ENCODE peak calls at places on chromosomes 5 and 9, in five cellular contexts. I is heart left ventricle; E is IMR-90; K is mammary epithelial cell; B is CD4-positive, alpha-beta T cell. P is an unnamed sample.

GRCh38 chr9:134485653-134486052 is 155.9 kb upstream of the COL5A1 start:
- DNase-seq in I (peak; percentile 15), E (no peak), K (no peak), B (peak; percentile 16), P (peak; percentile 14)

GRCh38 chr5:173035904-173036707 is 20.0 kb upstream of the CREBRF start:
- DNase-seq in I (no peak), E (no peak), K (no peak), B (no peak), P (no peak)

GRCh38 chr9:34554211-34555001 is 31.6 kb upstream of the ENHO start:
- DNase-seq in I (no peak), E (no peak), K (no peak), B (no peak), P (no peak)

GRCh38 chr5:157516016-157516415 is 56.0 kb downstream of the NIPAL4 start:
- DNase-seq in I (no peak), E (peak; percentile 94), K (peak; percentile 82), B (no peak), P (no peak)

GRCh38 chr9:34493972-34494535 is 28.7 kb downstream of the ENHO start:
- DNase-seq in I (peak; percentile 68), E (peak; percentile 53), K (peak; percentile 19), B (no peak), P (peak; percentile 39)

GRCh38 chr9:21616082-21616778 is 134.1 kb upstream of the IFNE start:
- DNase-seq in I (no peak), E (peak; percentile 98), K (peak; percentile 94), B (no peak), P (peak; percentile 85)

GRCh38 chr5:143600396-143601075 is 197.1 kb upstream of the NR3C1 start:
- DNase-seq in I (no peak), E (peak; percentile 66), K (no peak), B (no peak), P (no peak)

GRCh38 chr9:116643691-116644090 is 43.4 kb upstream of the TRIM32 start:
- DNase-seq in I (no peak), E (peak; percentile 49), K (no peak), B (no peak), P (no peak)

GRCh38 chr5:59088546-59088945 is 505.7 kb downstream of the RAB3C start:
- DNase-seq in I (no peak), E (no peak), K (peak; percentile 35), B (no peak), P (no peak)

GRCh38 chr5:9429691-9430215 is 116.1 kb downstream of the SEMA5A start:
- DNase-seq in I (no peak), E (no peak), K (no peak), B (no peak), P (no peak)

GRCh38 chr9:23088932-23089364 is 642.3 kb downstream of the DMRTA1 start:
- DNase-seq in I (no peak), E (no peak), K (no peak), B (no peak), P (no peak)

GRCh38 chr5:104179057-104179456 is 616.5 kb upstream of the NUDT12 start:
- DNase-seq in I (no peak), E (peak; percentile 63), K (peak; percentile 42), B (no peak), P (no peak)
- TF ChIP-seq CTCF in I (peak; percentile 50), E (peak; percentile 73), K (peak; percentile 72), B (no peak), P (peak; percentile 60)

GRCh38 chr5:126995689-126996088 is 34.7 kb downstream of the MARCHF3 start:
- DNase-seq in I (no peak), E (peak; percentile 27), K (no peak), B (no peak), P (no peak)
- H3K27ac ChIP-seq in I (no peak overlapping the region), E (no peak overlapping the region), K (no peak overlapping the region), B (no peak overlapping the region), P (no peak overlapping the region)

GRCh38 chr5:129541648-129542251 is 81.7 kb downstream of the ADAMTS19 start:
- DNase-seq in I (no peak), E (peak; percentile 9), K (peak; percentile 23), B (no peak), P (no peak)
- TF ChIP-seq CTCF in I (no peak), E (peak; percentile 25), K (peak; percentile 53), B (no peak), P (peak; percentile 68)

GRCh38 chr5:148984333-148984732 is 78.5 kb downstream of the SH3TC2 start:
- DNase-seq in I (no peak), E (peak; percentile 76), K (peak; percentile 94), B (no peak), P (peak; percentile 81)
- H3K27ac ChIP-seq in I (no peak overlapping the region), E (no peak overlapping the region), K (peak overlapping the region; percentile 100), B (no peak overlapping the region), P (peak overlapping the region; percentile 94)

DNA sequence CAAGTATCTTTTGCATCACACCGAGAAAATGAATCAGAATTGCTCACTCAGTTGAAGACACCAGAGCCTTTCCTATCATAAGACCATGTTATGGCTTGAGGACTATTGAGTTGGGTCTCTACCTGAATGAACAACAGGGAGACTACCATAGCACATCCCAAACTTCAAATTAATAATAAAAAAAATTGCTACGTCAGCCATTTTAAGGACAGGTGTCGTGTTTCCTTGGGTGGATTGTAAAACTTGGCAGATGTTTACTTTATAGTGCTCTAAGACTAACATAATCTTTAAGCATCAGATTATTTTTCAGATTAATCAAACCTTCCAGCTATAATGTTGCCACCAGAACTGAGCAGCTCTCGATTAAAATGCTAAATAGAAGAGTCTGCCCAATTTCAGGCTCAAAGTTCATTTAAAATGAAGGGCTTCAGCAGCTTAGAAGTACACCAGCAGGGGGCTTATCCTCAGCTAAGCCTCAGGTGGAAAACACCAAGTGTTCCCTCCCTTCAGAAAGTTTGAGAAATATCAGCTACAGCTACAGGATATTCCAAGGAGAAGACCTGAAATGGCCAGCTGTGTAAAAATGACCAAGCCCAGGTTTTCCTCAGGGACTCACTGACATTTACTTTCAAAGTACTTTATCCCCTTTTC is 395.5 kb downstream of the DTWD2 start:
- DNase-seq in I (no peak), E (no peak), K (no peak), B (no peak), P (no peak)
- TF ChIP-seq CTCF in I (no peak), E (no peak), K (peak; percentile 12), B (no peak), P (peak; percentile 23)

GRCh38 chr5:124662261-124662781 is 84.1 kb downstream of the ZNF608 start:
- DNase-seq in I (no peak), E (no peak), K (peak; percentile 35), B (no peak), P (no peak)
- H3K27ac ChIP-seq in I (no peak overlapping the region), E (peak overlapping the region; percentile 86), K (peak overlapping the region; percentile 95), B (no peak overlapping the region), P (peak overlapping the region; percentile 82)

DNA sequence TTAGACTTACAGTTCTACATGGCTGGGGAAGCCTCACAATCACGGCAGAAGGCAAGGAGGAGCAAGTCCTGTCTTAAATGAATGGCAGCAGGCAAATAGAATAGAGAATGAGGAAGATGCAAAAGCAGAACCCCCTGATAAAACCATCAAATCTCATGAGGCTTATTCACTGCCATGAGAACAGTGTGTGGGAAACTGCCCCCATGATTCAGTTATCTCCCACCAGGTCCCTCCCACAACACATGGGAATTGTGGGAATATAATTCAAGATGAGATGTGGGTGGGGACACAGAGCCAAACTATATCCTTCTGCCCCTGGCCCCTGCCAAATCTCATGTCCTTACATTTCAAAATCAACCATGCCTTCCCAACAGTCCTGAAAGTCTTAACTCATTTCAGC is 367.1 kb downstream of the MED10 start:
- DNase-seq in I (no peak), E (no peak), K (no peak), B (no peak), P (no peak)
- TF ChIP-seq CTCF in I (no peak), E (no peak), K (no peak), B (no peak), P (no peak)

GRCh38 chr9:76876098-76876497 is 29.8 kb downstream of the PRUNE2 start:
- DNase-seq in I (no peak), E (peak; percentile 41), K (no peak), B (no peak), P (no peak)
- H3K27ac ChIP-seq in I (no peak overlapping the region), E (no peak overlapping the region), K (no peak overlapping the region), B (no peak overlapping the region), P (peak overlapping the region; percentile 31)

GRCh38 chr5:171955761-171956160 is 50.7 kb downstream of the FBXW11 start:
- DNase-seq in I (no peak), E (no peak), K (no peak), B (no peak), P (no peak)

GRCh38 chr5:171954721-171955120 is 51.7 kb downstream of the FBXW11 start:
- DNase-seq in I (no peak), E (peak; percentile 73), K (peak; percentile 28), B (no peak), P (no peak)

GRCh38 chr5:171956314-171956713 is 50.1 kb downstream of the FBXW11 start:
- DNase-seq in I (no peak), E (no peak), K (no peak), B (no peak), P (no peak)

GRCh38 chr5:171957591-171958251 is 48.7 kb downstream of the FBXW11 start:
- DNase-seq in I (no peak), E (no peak), K (no peak), B (no peak), P (no peak)

DNA sequence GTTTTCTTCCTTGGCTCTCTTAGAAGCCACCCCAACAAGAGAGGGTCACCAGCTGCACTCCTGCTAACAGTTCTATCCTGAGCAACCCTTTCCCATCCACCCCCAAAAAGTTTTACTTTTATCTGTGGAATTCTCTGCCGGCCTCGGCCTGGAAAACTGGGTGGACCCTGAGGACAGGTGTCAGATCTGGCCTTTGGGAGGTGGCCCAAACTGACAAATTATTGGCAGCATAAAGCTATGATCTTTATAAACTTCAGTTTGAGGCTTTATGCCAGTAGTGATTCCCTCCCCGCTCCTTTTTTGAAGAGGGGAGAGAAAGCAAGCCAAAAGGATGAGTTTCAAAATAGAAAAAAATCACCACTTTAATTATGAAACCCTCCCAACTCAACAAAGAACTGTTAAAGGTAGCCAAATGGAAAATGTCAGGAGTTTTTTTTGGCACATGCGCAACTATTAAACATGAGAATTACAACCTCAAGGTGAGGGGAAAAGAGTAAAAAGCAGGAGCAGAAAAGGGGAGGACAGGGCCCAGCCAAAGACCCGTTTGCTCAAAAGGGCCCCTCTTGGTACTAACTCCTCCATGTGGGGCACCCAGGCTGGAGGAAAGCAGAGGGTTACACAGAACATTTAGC is 49.5 kb downstream of the FBXW11 start:
- DNase-seq in I (no peak), E (no peak), K (no peak), B (no peak), P (no peak)
- TF ChIP-seq CTCF in I (no peak), E (no peak), K (no peak), B (no peak), P (no peak)